ENCODE peak calls at places on chromosomes 3 and 15, in six cellular contexts. U, R, M, K, J and T are unnamed samples.

GRCh38 chr15:83066034-83066760 is 855 bp downstream of the BTBD1 start:
- DNase-seq in K (no peak), U (no peak), M (no peak), J (no peak), R (no peak), T (no peak)

GRCh38 chr15:86650084-86650483 is 570.4 kb downstream of the AGBL1 start:
- DNase-seq in K (no peak), M (no peak), J (no peak), U (peak), R (no peak), T (no peak)

GRCh38 chr3:13612829-13613228 is 63.9 kb downstream of the FBLN2 start:
- DNase-seq in J (no peak), R (no peak), M (peak), K (no peak), U (peak), T (no peak)

GRCh38 chr15:77506311-77507150 is 85.8 kb downstream of the HMG20A start:
- DNase-seq in J (no peak), K (no peak), M (no peak), R (no peak), U (peak), T (no peak)

GRCh38 chr3:132773071-132773619 is 50.9 kb upstream of the NPHP3 start:
- DNase-seq in R (no peak), J (no peak), M (no peak), K (no peak), U (no peak), T (no peak)

GRCh38 chr3:125160911-125161371 is 51.6 kb downstream of the SLC12A8 start:
- DNase-seq in U (peak), R (no peak), J (no peak), M (no peak), K (no peak), T (no peak)

GRCh38 chr3:101518421-101518871 is 5.4 kb upstream of the SENP7 start:
- DNase-seq in U (no peak), K (no peak), R (peak), M (no peak), J (no peak), T (no peak)

GRCh38 chr3:138367326-138367850 is 19.0 kb downstream of the MRAS start:
- DNase-seq in K (no peak), U (no peak), M (no peak), J (no peak), R (no peak), T (no peak)

GRCh38 chr3:42851228-42851834 is 24.3 kb downstream of the CYP8B1 start:
- DNase-seq in R (no peak), U (no peak), K (no peak), J (no peak), M (no peak), T (no peak)

GRCh38 chr3:71132995-71133730 is 450.4 kb downstream of the FOXP1 start:
- DNase-seq in U (no peak), M (no peak), K (no peak), R (no peak), J (no peak), T (no peak)

GRCh38 chr3:49296781-49297420 is 19.9 kb upstream of the C3orf62 start:
- DNase-seq in M (no peak), J (no peak), U (peak), R (no peak), K (no peak), T (no peak)

GRCh38 chr3:128726691-128727031 is 678 bp downstream of the RAB7A start:
- DNase-seq in K (peak), U (peak), J (no peak), M (no peak), R (peak), T (no peak)

GRCh38 chr15:72585659-72586058 is 68.8 kb upstream of the GOLGA6B start:
- DNase-seq in M (no peak), U (peak), J (no peak), R (no peak), K (no peak), T (no peak)

GRCh38 chr3:140203510-140203909 is 268.5 kb downstream of the CLSTN2 start:
- DNase-seq in U (no peak), R (no peak), K (no peak), M (no peak), J (no peak), T (no peak)

GRCh38 chr3:52262447-52262846 is 16.0 kb downstream of the WDR82 start:
- DNase-seq in M (no peak), J (no peak), K (no peak), U (no peak), R (no peak), T (no peak)

GRCh38 chr3:101038393-101038792 is 45.2 kb upstream of the ABI3BP start:
- DNase-seq in U (peak), K (no peak), R (no peak), J (no peak), M (no peak), T (no peak)

GRCh38 chr3:142866841-142867631 is 21.8 kb downstream of the PCOLCE2 start:
- DNase-seq in R (no peak), M (no peak), J (peak), K (no peak), U (no peak), T (no peak)

GRCh38 chr15:70197945-70198361 is 100.2 kb upstream of the TLE3 start:
- DNase-seq in K (no peak), M (no peak), U (no peak), R (no peak), J (no peak), T (no peak)

GRCh38 chr3:169497567-169498257 is 165.8 kb downstream of the MECOM start:
- DNase-seq in R (no peak), K (no peak), M (no peak), U (peak), J (no peak), T (no peak)

GRCh38 chr3:101043687-101044078 is 50.5 kb upstream of the ABI3BP start:
- DNase-seq in J (no peak), M (no peak), K (no peak), U (no peak), R (no peak), T (no peak)

GRCh38 chr3:79490165-79491028 is 277.4 kb downstream of the ROBO1 start:
- DNase-seq in K (no peak), J (no peak), R (no peak), M (peak), U (peak), T (no peak)

GRCh38 chr15:61327019-61327631 is 98.0 kb upstream of the RORA start:
- DNase-seq in J (no peak), M (no peak), R (no peak), K (no peak), U (no peak), T (no peak)